ENCODE peak calls at places on chromosome 4, in nine cellular contexts. Z is EL; U is activated CD4-positive, alpha-beta T cell treated with anti-CD3 and anti-CD28 coated beads, Interleukin-2, amount 50 U/mL, for 4 hours; V is NCI-H1417 treated with DMSO at 0.1 percent for 48 hours; S is ELF-1; G is chondrocyte; E is activated CD8-positive, alpha-beta T cell treated with anti-CD3 and anti-CD28 coated beads, Interleukin-2, amount 10 ng/mL, durations not matched to agents 7 days and 5 days; L is left colon; N is stimulated activated CD8-positive, alpha-beta memory T cell treated with anti-CD3 and anti-CD28 coated beads, Interleukin-4, amount 100 ng/mL, for 4 hours. D is an unnamed sample.
A peak's percentile ranks its signal among the peaks of the same experiment; 100 is the strongest.

GRCh38 chr4:140103676-140104075 is 50.3 kb downstream of the MAML3 start:
- DNase-seq in E (peak; percentile 73), S (no peak), G (no peak), U (peak; percentile 22), Z (peak; percentile 53), V (no peak), N (no peak), L (no peak), D (no peak)

GRCh38 chr4:74969507-74970474 is 36.9 kb downstream of the PARM1 start:
- DNase-seq in U (no peak), V (no peak), S (peak; percentile 27), E (no peak), Z (no peak), G (no peak), N (no peak), L (no peak), D (no peak)

GRCh38 chr4:93396274-93396673 is 432.3 kb upstream of the ATOH1 start:
- DNase-seq in V (no peak), L (no peak), S (no peak), Z (peak; percentile 2), G (no peak), N (no peak), E (no peak), U (no peak), D (no peak)

GRCh38 chr4:23153076-23153475 is 460.3 kb downstream of the GBA3 start:
- DNase-seq in S (no peak), V (no peak), Z (no peak), L (no peak), E (no peak), G (no peak), N (no peak), U (no peak), D (no peak)

GRCh38 chr4:40685300-40685699 is 55.6 kb upstream of the RBM47 start:
- DNase-seq in G (no peak), E (no peak), Z (peak; percentile 84), S (no peak), N (no peak), V (no peak), L (no peak), U (no peak), D (no peak)

GRCh38 chr4:155616112-155616511 is 50.5 kb upstream of the GUCY1A1 start:
- DNase-seq in N (no peak), L (no peak), Z (no peak), S (no peak), E (no peak), V (no peak), G (no peak), U (no peak), D (no peak)

GRCh38 chr4:122309988-122310626 is 68.7 kb upstream of the ADAD1 start:
- DNase-seq in U (no peak), L (no peak), V (no peak), N (no peak), G (no peak), Z (peak; percentile 5), E (no peak), S (no peak), D (no peak)

GRCh38 chr4:87956501-87956900 is 19.0 kb upstream of the SPP1 start:
- DNase-seq in G (no peak), V (no peak), E (no peak), U (no peak), Z (no peak), L (no peak), N (no peak), S (no peak), D (no peak)

GRCh38 chr4:70734168-70734954 is 12.6 kb downstream of the RUFY3 start:
- DNase-seq in Z (peak; percentile 57), V (no peak), N (no peak), E (peak; percentile 70), S (no peak), U (no peak), L (no peak), G (no peak), D (no peak)

GRCh38 chr4:137393043-137393442 is 139.3 kb downstream of the PCDH18 start:
- DNase-seq in U (no peak), Z (no peak), N (no peak), S (no peak), V (peak; percentile 36), L (no peak), G (no peak), E (no peak), D (no peak)

GRCh38 chr4:37470243-37470642 is 215.9 kb downstream of the RELL1 start:
- DNase-seq in Z (no peak), S (no peak), U (no peak), L (no peak), N (no peak), E (no peak), V (no peak), G (no peak), D (no peak)

GRCh38 chr4:138938371-138938699 is 77.2 kb upstream of the NOCT start:
- DNase-seq in E (no peak), G (no peak), V (peak; percentile 62), N (no peak), Z (peak; percentile 55), U (no peak), S (peak; percentile 28), L (no peak), D (no peak)

GRCh38 chr4:89904524-89904923 is 9.9 kb downstream of the MMRN1 start:
- DNase-seq in S (no peak), E (no peak), G (no peak), U (no peak), L (no peak), V (peak; percentile 10), N (no peak), Z (no peak), D (no peak)

GRCh38 chr4:1523907-1524636 is 117.8 kb upstream of the NKX1-1 start:
- DNase-seq in E (no peak), N (no peak), S (peak; percentile 25), G (peak; percentile 97), L (no peak), Z (no peak), U (no peak), V (no peak), D (no peak)

GRCh38 chr4:138727704-138728103 is 287.9 kb upstream of the NOCT start:
- DNase-seq in G (no peak), E (no peak), U (no peak), V (no peak), S (no peak), N (no peak), Z (no peak), L (no peak), D (no peak)

GRCh38 chr4:133995243-133995960 is 206.2 kb downstream of the PABPC4L start:
- DNase-seq in U (no peak), E (no peak), Z (no peak), G (no peak), S (no peak), L (no peak), N (no peak), V (no peak), D (no peak)